ENCODE peak calls at places on chromosomes 13 and 19, in eight cellular contexts. Q, W, S, R, J, Y, E and I are unnamed samples.

GRCh38 chr19:4676955-4677731 is 7.0 kb upstream of the MYDGF start:
- DNase-seq in R (peak; percentile 47), Q (no peak), J (peak; percentile 87), E (no peak), Y (peak; percentile 54), W (peak; percentile 65), S (no peak), I (peak; percentile 59)

GRCh38 chr19:32570081-32570785 is 10.8 kb upstream of the PDCD5 start:
- DNase-seq in W (peak; percentile 61), Q (peak; percentile 58), E (peak; percentile 18), J (peak; percentile 65), S (peak; percentile 38), R (peak; percentile 47), Y (peak; percentile 63), I (peak; percentile 67)

GRCh38 chr13:105612541-105612940 is 922.9 kb downstream of the EFNB2 start:
- DNase-seq in Y (no peak), E (no peak), Q (no peak), R (no peak), J (no peak), S (no peak), W (no peak), I (no peak)

GRCh38 chr13:98453254-98453843 is 123.6 kb downstream of the STK24 start:
- DNase-seq in E (no peak), Q (no peak), J (no peak), W (no peak), R (no peak), Y (no peak), S (no peak), I (no peak)

GRCh38 chr19:42443944-42444398 is 1.2 kb upstream of the CXCL17 start:
- DNase-seq in J (no peak), Y (no peak), E (no peak), S (no peak), W (no peak), R (no peak), Q (no peak), I (no peak)

GRCh38 chr13:27952931-27953670 is 16.0 kb downstream of the CDX2 start:
- DNase-seq in Q (peak; percentile 86), E (no peak), S (peak; percentile 21), Y (no peak), R (peak; percentile 10), W (no peak), J (peak; percentile 40), I (no peak)

GRCh38 chr19:574658-575526 is 2.5 kb downstream of the BSG start:
- DNase-seq in W (no peak), J (no peak), R (no peak), Y (peak; percentile 64), Q (no peak), E (no peak), S (peak; percentile 25), I (no peak)

GRCh38 chr19:21740559-21740958 is 26.8 kb downstream of the ZNF100 start:
- DNase-seq in R (no peak), W (no peak), J (no peak), E (no peak), S (no peak), Y (no peak), Q (no peak), I (no peak)

GRCh38 chr13:31195616-31196015 is 4.2 kb upstream of the B3GLCT start:
- DNase-seq in J (no peak), S (no peak), E (no peak), Q (no peak), R (no peak), Y (no peak), W (no peak), I (no peak)

GRCh38 chr13:80340643-80341097 is 256 bp downstream of the SPRY2 start:
- DNase-seq in Y (peak; percentile 29), Q (no peak), J (no peak), R (peak; percentile 19), E (peak; percentile 48), W (no peak), S (peak; percentile 71), I (no peak)

GRCh38 chr19:4606181-4606580 is 33.1 kb upstream of the TNFAIP8L1 start:
- DNase-seq in E (no peak), W (no peak), R (no peak), Q (no peak), J (no peak), Y (no peak), S (no peak), I (no peak)

GRCh38 chr19:5808120-5808816 is 3.4 kb downstream of the NRTN start:
- DNase-seq in E (no peak), J (no peak), Y (no peak), R (no peak), Q (no peak), W (no peak), S (no peak), I (no peak)

GRCh38 chr13:30312859-30313258 is 5.5 kb upstream of the KATNAL1 start:
- DNase-seq in E (no peak), R (no peak), J (no peak), W (no peak), S (no peak), Q (no peak), Y (no peak), I (no peak)

GRCh38 chr19:6108721-6109633 is 1.3 kb downstream of the RFX2 start:
- DNase-seq in S (peak; percentile 23), Y (peak; percentile 25), W (no peak), J (peak; percentile 36), Q (peak; percentile 69), R (peak; percentile 64), E (peak; percentile 45), I (peak; percentile 28)

GRCh38 chr13:113969311-113969972 is 4.4 kb downstream of the C13orf46 start:
- DNase-seq in J (no peak), S (no peak), Y (no peak), R (no peak), Q (peak; percentile 31), E (no peak), W (no peak), I (no peak)

GRCh38 chr19:39679056-39679790 is 23.5 kb downstream of the LGALS16 start:
- DNase-seq in Y (peak; percentile 93), W (no peak), J (no peak), E (no peak), S (no peak), Q (no peak), R (peak; percentile 15), I (no peak)

GRCh38 chr19:7925171-7925837 is 631 bp downstream of the CTXN1 start:
- DNase-seq in E (peak; percentile 66), Y (peak; percentile 84), W (peak; percentile 85), S (peak; percentile 23), J (peak; percentile 97), R (peak; percentile 90), Q (peak; percentile 76), I (peak; percentile 97)

GRCh38 chr19:58582985-58583384 is 9.8 kb upstream of the MZF1 start:
- DNase-seq in Q (no peak), E (no peak), S (no peak), W (no peak), Y (no peak), J (no peak), R (no peak), I (no peak)

GRCh38 chr19:4297901-4298771 is 4.1 kb downstream of the TMIGD2 start:
- DNase-seq in S (no peak), Q (no peak), Y (no peak), R (peak; percentile 57), E (no peak), W (no peak), J (peak; percentile 29), I (no peak)

GRCh38 chr13:80133631-80134083 is 207.3 kb downstream of the SPRY2 start:
- DNase-seq in Q (no peak), Y (no peak), J (no peak), S (no peak), R (no peak), W (no peak), E (no peak), I (no peak)

GRCh38 chr19:55319786-55320185 is 5.4 kb downstream of the TMEM150B start:
- DNase-seq in J (peak; percentile 93), S (no peak), Q (no peak), Y (no peak), E (no peak), R (no peak), W (peak; percentile 90), I (peak; percentile 83)

GRCh38 chr13:24063281-24063851 is 97.2 kb upstream of the SPATA13 start:
- DNase-seq in S (no peak), R (no peak), J (no peak), Q (no peak), Y (no peak), W (no peak), E (no peak), I (no peak)

GRCh38 chr13:46572758-46573384 is 19.9 kb downstream of the LRCH1 start:
- DNase-seq in R (no peak), Y (peak; percentile 74), E (no peak), J (no peak), Q (no peak), S (no peak), W (no peak), I (no peak)

GRCh38 chr13:63190742-63191141 is 1775.1 kb upstream of the PCDH20 start:
- DNase-seq in R (no peak), Y (no peak), W (no peak), E (no peak), J (no peak), S (no peak), Q (no peak), I (no peak)

GRCh38 chr13:66933994-66934393 is 296.1 kb downstream of the PCDH9 start:
- DNase-seq in Q (no peak), R (no peak), W (no peak), Y (no peak), E (no peak), S (no peak), J (no peak), I (no peak)

GRCh38 chr13:27839809-27840467 is 47.7 kb downstream of the GSX1 start:
- DNase-seq in S (no peak), R (no peak), J (no peak), E (no peak), Q (no peak), Y (no peak), W (no peak), I (no peak)

GRCh38 chr13:97004096-97004876 is 10.0 kb upstream of the OXGR1 start:
- DNase-seq in S (no peak), Y (no peak), Q (no peak), E (no peak), R (no peak), J (no peak), W (no peak), I (no peak)

GRCh38 chr13:72293206-72293605 is 426.2 kb upstream of the DACH1 start:
- DNase-seq in W (no peak), J (no peak), R (no peak), Y (no peak), Q (no peak), E (no peak), S (no peak), I (no peak)

GRCh38 chr19:18514800-18515682 is 6.8 kb downstream of the ELL start:
- DNase-seq in J (no peak), R (no peak), S (no peak), W (no peak), Q (peak; percentile 85), Y (no peak), E (no peak), I (no peak)